ENCODE peak calls at places on chromosomes 2 and 18, in seven cellular contexts. X is gastrocnemius medialis, W is pancreas, T is heart left ventricle, K is DND-41, E is GM06990, D is glutamatergic neuron. Y is an unnamed sample.

GRCh38 chr2:27992787-27993747 is 102.5 kb downstream of the BABAM2 start:
- DNase-seq in X (no peak), W (no peak), D (no peak), K (no peak), E (no peak), T (no peak), Y (no peak)

GRCh38 chr2:158131483-158131912 is 29.8 kb downstream of the UPP2 start:
- DNase-seq in E (no peak), T (no peak), D (no peak), K (no peak), X (no peak), W (no peak), Y (no peak)

GRCh38 chr2:223538920-223539440 is 63.2 kb downstream of the SCG2 start:
- DNase-seq in K (no peak), T (no peak), D (peak), X (no peak), E (no peak), W (no peak), Y (no peak)

GRCh38 chr2:233063976-233064411 is 3.9 kb downstream of the INPP5D start:
- DNase-seq in T (no peak), D (no peak), E (no peak), X (no peak), W (no peak), K (no peak), Y (no peak)

GRCh38 chr2:69097148-69097610 is 84.2 kb downstream of the ANTXR1 start:
- DNase-seq in E (no peak), T (no peak), W (no peak), K (no peak), D (no peak), X (no peak), Y (no peak)

GRCh38 chr2:209322905-209323517 is 100.8 kb upstream of the MAP2 start:
- DNase-seq in D (no peak), W (no peak), E (no peak), X (no peak), T (no peak), K (no peak), Y (no peak)

GRCh38 chr2:99865818-99866676 is 276.3 kb downstream of the AFF3 start:
- DNase-seq in T (no peak), W (no peak), X (no peak), D (no peak), K (no peak), E (no peak), Y (no peak)

GRCh38 chr2:218822622-218823021 is 9.0 kb downstream of the PRKAG3 start:
- DNase-seq in K (no peak), E (no peak), D (no peak), T (no peak), X (no peak), W (no peak), Y (no peak)

GRCh38 chr2:85312404-85312803 is 15.4 kb downstream of the TGOLN2 start:
- DNase-seq in E (no peak), D (no peak), T (no peak), K (no peak), X (no peak), W (no peak), Y (no peak)

GRCh38 chr2:233676046-233676445 is 4.3 kb downstream of the UGT1A9 start:
- DNase-seq in T (no peak), X (no peak), K (no peak), E (no peak), D (no peak), W (no peak), Y (no peak)

GRCh38 chr2:95008311-95008710 is 17.2 kb upstream of the MAL start:
- DNase-seq in W (no peak), K (no peak), X (no peak), D (no peak), E (no peak), T (no peak), Y (no peak)

GRCh38 chr18:32629990-32630389 is 142.8 kb downstream of the KLHL14 start:
- DNase-seq in W (no peak), E (no peak), X (no peak), K (no peak), T (no peak), D (no peak), Y (no peak)

GRCh38 chr2:187319441-187320108 is 128.5 kb downstream of the CALCRL start:
- DNase-seq in K (no peak), T (no peak), E (no peak), X (no peak), D (no peak), W (no peak), Y (no peak)

GRCh38 chr2:106919012-106919411 is 33.0 kb upstream of the ST6GAL2 start:
- DNase-seq in T (no peak), K (no peak), E (no peak), D (no peak), X (no peak), W (no peak), Y (no peak)

GRCh38 chr18:13835202-13835601 is 11.3 kb downstream of the MC5R start:
- DNase-seq in X (no peak), D (no peak), W (no peak), K (peak), T (no peak), E (no peak), Y (no peak)

GRCh38 chr2:196992466-196992865 is 66.0 kb upstream of the PGAP1 start:
- DNase-seq in E (no peak), K (no peak), X (no peak), W (no peak), T (no peak), D (no peak), Y (no peak)

GRCh38 chr2:42568431-42569115 is at the start of gene MTA3:
- DNase-seq in X (peak), T (peak), E (peak), W (peak), K (peak), D (peak), Y (peak)

GRCh38 chr2:27202829-27203228 is 9.0 kb upstream of the ATRAID start:
- DNase-seq in W (no peak), D (no peak), X (no peak), T (no peak), K (no peak), E (no peak), Y (no peak)

GRCh38 chr2:127003028-127003800 is 103.7 kb downstream of the BIN1 start:
- DNase-seq in W (no peak), K (no peak), T (no peak), D (no peak), X (no peak), E (no peak), Y (no peak)

GRCh38 chr2:103860016-103860415 is 993.9 kb upstream of the POU3F3 start:
- DNase-seq in W (no peak), E (no peak), X (no peak), D (no peak), T (no peak), K (no peak), Y (no peak)

GRCh38 chr2:184692137-184692734 is 93.9 kb downstream of the ZNF804A start:
- DNase-seq in W (no peak), X (no peak), T (no peak), D (no peak), K (no peak), E (no peak), Y (no peak)

GRCh38 chr2:136248907-136249306 is 131.0 kb upstream of the CXCR4 start:
- DNase-seq in X (no peak), E (no peak), W (no peak), K (no peak), T (no peak), D (no peak), Y (no peak)

GRCh38 chr2:60555066-60555793 is 1.8 kb upstream of the BCL11A start:
- DNase-seq in T (peak), W (peak), D (peak), E (peak), X (no peak), K (peak), Y (peak)

GRCh38 chr2:19124135-19124534 is 234.3 kb downstream of the OSR1 start:
- DNase-seq in E (no peak), T (no peak), K (no peak), W (no peak), D (no peak), X (no peak), Y (no peak)

GRCh38 chr2:149858916-149859634 is 271.5 kb upstream of the MMADHC start:
- DNase-seq in E (no peak), X (peak), T (peak), W (no peak), D (no peak), K (no peak), Y (no peak)

GRCh38 chr18:34978533-34978893 is 62.7 kb upstream of the MAPRE2 start:
- DNase-seq in E (no peak), D (no peak), T (no peak), X (no peak), W (no peak), K (no peak), Y (no peak)

GRCh38 chr18:6731197-6731596 is 1.7 kb downstream of the ARHGAP28 start:
- DNase-seq in W (no peak), E (no peak), T (no peak), K (no peak), X (peak), D (no peak), Y (no peak)

DNA sequence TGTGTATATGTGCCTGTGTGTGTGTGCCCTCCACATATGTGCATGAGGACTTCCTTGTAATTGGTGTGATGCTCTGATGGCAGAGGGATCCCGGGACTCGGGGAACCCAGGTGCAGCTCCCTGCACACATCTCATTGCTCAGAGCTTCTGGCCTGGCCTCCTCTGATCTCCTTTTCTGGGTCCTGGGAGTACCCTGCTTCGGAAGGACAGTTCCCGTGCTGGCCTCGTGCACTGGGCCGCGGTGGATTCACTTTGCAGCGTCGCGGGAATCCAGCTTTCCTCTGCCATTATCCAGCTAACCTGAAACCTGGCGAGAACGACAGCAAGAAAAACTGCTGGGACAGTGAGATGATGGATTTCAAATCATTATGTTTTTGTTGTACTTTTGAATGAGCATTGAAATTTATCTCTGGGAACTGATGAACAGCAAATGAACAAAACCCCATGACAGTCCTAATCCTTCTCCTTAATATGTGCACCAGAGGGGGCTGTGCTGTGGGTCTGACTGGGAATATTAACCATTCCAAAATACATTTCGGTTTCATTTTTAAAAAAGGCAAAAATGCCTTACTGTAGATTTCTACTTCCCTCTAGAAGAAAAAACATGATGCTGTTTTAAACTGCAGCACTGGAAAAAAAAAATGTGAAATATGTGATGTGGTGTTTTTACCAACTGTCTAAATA is 78.2 kb downstream of the PTGR3 start:
- DNase-seq in E (no peak), W (no peak), X (no peak), D (no peak), T (no peak), K (no peak), Y (no peak)
- TF ChIP-seq CTCF in E (no peak), W (no peak), X (no peak), D (no peak), T (peak), K (peak), Y (no peak)

GRCh38 chr18:9101730-9102390 is 639 bp upstream of the NDUFV2 start:
- DNase-seq in W (no peak), T (peak), E (no peak), K (peak), X (no peak), D (no peak), Y (peak)
- TF ChIP-seq CTCF in W (no peak), T (no peak), E (no peak), K (no peak), X (no peak), D (no peak), Y (no peak)

GRCh38 chr2:167790781-167791450 is 456.5 kb downstream of the STK39 start:
- DNase-seq in X (no peak), K (no peak), E (no peak), T (no peak), D (no peak), W (no peak), Y (no peak)

GRCh38 chr2:167787562-167787961 is 459.8 kb downstream of the STK39 start:
- DNase-seq in E (no peak), T (no peak), D (no peak), X (no peak), K (no peak), W (no peak), Y (no peak)

GRCh38 chr2:167787021-167787420 is 460.4 kb downstream of the STK39 start:
- DNase-seq in K (no peak), X (no peak), W (no peak), E (no peak), T (no peak), D (no peak), Y (no peak)

GRCh38 chr2:167792126-167792525 is 455.3 kb downstream of the STK39 start:
- DNase-seq in T (no peak), K (no peak), E (no peak), D (no peak), X (no peak), W (no peak), Y (no peak)

GRCh38 chr2:167790189-167790588 is 457.2 kb downstream of the STK39 start:
- DNase-seq in D (no peak), E (no peak), K (no peak), X (no peak), W (no peak), T (no peak), Y (no peak)
- TF ChIP-seq CTCF in D (no peak), E (no peak), K (no peak), X (no peak), W (no peak), T (no peak), Y (no peak)

GRCh38 chr2:15930589-15931513 is 9.5 kb upstream of the MYCN start:
- DNase-seq in T (no peak), K (no peak), E (no peak), D (no peak), W (no peak), X (no peak), Y (no peak)

GRCh38 chr2:15932394-15933183 is 7.8 kb upstream of the MYCN start:
- DNase-seq in T (no peak), D (no peak), K (no peak), X (no peak), W (no peak), E (no peak), Y (no peak)

GRCh38 chr2:15931950-15932349 is 8.4 kb upstream of the MYCN start:
- DNase-seq in X (no peak), K (no peak), E (no peak), T (no peak), D (no peak), W (no peak), Y (no peak)

GRCh38 chr2:15929861-15930260 is 10.5 kb upstream of the MYCN start:
- DNase-seq in D (no peak), K (no peak), X (no peak), E (no peak), T (no peak), W (no peak), Y (no peak)

GRCh38 chr2:15931514-15931870 is 8.9 kb upstream of the MYCN start:
- DNase-seq in X (no peak), W (no peak), T (no peak), E (no peak), D (no peak), K (no peak), Y (no peak)
- TF ChIP-seq CTCF in X (no peak), W (no peak), T (no peak), E (no peak), D (no peak), K (no peak), Y (no peak)

GRCh38 chr2:132547089-132547687 is 122.8 kb downstream of the LYPD1 start:
- DNase-seq in K (peak), D (peak), E (no peak), X (peak), T (peak), W (peak), Y (peak)
- TF ChIP-seq CTCF in K (peak), D (peak), E (peak), X (peak), T (peak), W (peak), Y (peak)

DNA sequence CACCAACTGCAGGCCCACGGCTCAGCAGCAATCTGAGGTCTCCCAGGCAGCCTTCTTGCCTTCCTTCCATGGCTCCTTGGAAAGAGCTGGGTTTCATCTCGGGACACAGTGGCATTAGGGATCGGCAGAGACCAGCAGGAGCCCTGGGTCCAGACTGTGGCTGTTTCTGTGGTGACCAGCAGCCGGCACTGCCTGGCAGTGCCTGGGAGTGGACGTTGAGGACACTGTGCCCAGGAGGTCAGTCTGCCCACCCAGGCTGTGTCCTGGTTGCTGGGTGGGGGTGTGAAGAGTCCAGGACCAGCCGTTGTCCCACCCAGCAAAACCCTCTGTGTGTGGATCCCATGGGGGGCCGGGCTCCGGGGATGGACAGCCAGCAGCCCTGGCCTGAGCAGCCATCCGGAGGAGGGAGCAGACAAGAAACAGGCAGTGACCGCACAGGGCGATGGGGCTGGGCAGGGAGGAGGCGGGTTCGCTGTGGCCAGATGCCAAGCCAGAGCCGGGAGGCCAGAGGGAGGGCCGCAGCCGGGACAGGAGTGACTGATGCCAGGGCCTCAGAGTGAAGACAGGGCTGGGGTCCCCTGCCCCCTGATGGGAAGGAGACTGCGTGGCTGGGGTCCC is 73.8 kb downstream of the RRM2 start:
- DNase-seq in T (no peak), W (no peak), D (no peak), E (no peak), X (no peak), K (no peak), Y (no peak)
- TF ChIP-seq CTCF in T (no peak), W (no peak), D (no peak), E (no peak), X (no peak), K (no peak), Y (no peak)

GRCh38 chr18:697771-698170 is 14.7 kb downstream of the ENOSF1 start:
- DNase-seq in X (no peak), D (no peak), W (no peak), T (no peak), K (no peak), E (no peak), Y (no peak)
- TF ChIP-seq CTCF in X (no peak), D (no peak), W (no peak), T (no peak), K (no peak), E (no peak), Y (no peak)

GRCh38 chr2:31266804-31267203 is 32.9 kb downstream of the EHD3 start:
- DNase-seq in K (no peak), D (no peak), W (no peak), X (no peak), T (no peak), E (no peak), Y (no peak)

GRCh38 chr2:31269087-31269486 is 35.1 kb downstream of the EHD3 start:
- DNase-seq in E (no peak), W (no peak), T (no peak), K (no peak), X (no peak), D (no peak), Y (no peak)

GRCh38 chr2:31267437-31268120 is 33.6 kb downstream of the EHD3 start:
- DNase-seq in W (no peak), K (no peak), T (no peak), E (no peak), X (no peak), D (no peak), Y (no peak)

GRCh38 chr2:31270136-31270535 is 36.2 kb downstream of the EHD3 start:
- DNase-seq in T (no peak), E (no peak), X (no peak), W (no peak), D (no peak), K (no peak), Y (no peak)

GRCh38 chr2:31268344-31268743 is 34.4 kb downstream of the EHD3 start:
- DNase-seq in E (no peak), K (no peak), T (no peak), W (no peak), D (no peak), X (no peak), Y (no peak)
- TF ChIP-seq CTCF in E (no peak), K (no peak), T (no peak), W (no peak), D (no peak), X (no peak), Y (no peak)